ENCODE peak calls at places on chromosomes 6 and 20, in seven cellular contexts. O, G, K, R, Z, C and L are unnamed samples. For H3K27me3 and H3K4me1, the result is how much of the 10 kb centered on the place peaks cover.

GRCh38 chr6:6752129-6752528 is 163.6 kb downstream of the LY86 start:
- DNase-seq in O (no peak), G (no peak), K (no peak), R (no peak), Z (no peak), C (peak), L (no peak)

GRCh38 chr6:151806757-151807512 is 547 bp upstream of the ESR1 start:
- DNase-seq in O (no peak), G (no peak), K (peak), R (no peak), Z (no peak), C (no peak), L (peak)

GRCh38 chr6:148831531-148831930 is 84.7 kb downstream of the UST start:
- DNase-seq in O (no peak), G (no peak), K (no peak), R (no peak), Z (no peak), C (peak), L (no peak)

GRCh38 chr6:80382796-80383195 is 276.3 kb downstream of the BCKDHB start:
- DNase-seq in O (no peak), G (no peak), K (no peak), R (no peak), Z (no peak), C (peak), L (no peak)

GRCh38 chr20:16128538-16129106 is 444.6 kb downstream of the KIF16B start:
- DNase-seq in O (no peak), G (no peak), K (no peak), R (no peak), Z (no peak), C (no peak), L (no peak)

GRCh38 chr20:50533464-50533863 is 23.3 kb downstream of the PTPN1 start:
- DNase-seq in O (no peak), G (no peak), K (no peak), R (no peak), Z (no peak), C (no peak), L (no peak)

GRCh38 chr20:3494218-3494617 is 23.4 kb downstream of the ATRN start:
- DNase-seq in O (no peak), G (no peak), K (no peak), R (no peak), Z (no peak), C (no peak), L (no peak)

GRCh38 chr6:41654433-41655020 is 16.3 kb downstream of the MDFI start:
- DNase-seq in O (no peak), G (no peak), K (no peak), R (no peak), Z (no peak), C (no peak), L (no peak)

GRCh38 chr6:169864148-169865030 is 113.0 kb downstream of the ERMARD start:
- DNase-seq in O (peak), G (no peak), K (no peak), R (no peak), Z (peak), C (no peak), L (no peak)

GRCh38 chr20:49642808-49643207 is 70.9 kb downstream of the B4GALT5 start:
- DNase-seq in O (no peak), G (no peak), K (no peak), R (no peak), Z (no peak), C (no peak), L (no peak)

GRCh38 chr20:40637176-40637575 is 51.9 kb downstream of the MAFB start:
- DNase-seq in O (no peak), G (no peak), K (no peak), R (no peak), Z (no peak), C (no peak), L (no peak)

GRCh38 chr20:4898282-4898681 is 103.0 kb downstream of the SLC23A2 start:
- DNase-seq in O (peak), G (no peak), K (no peak), R (no peak), Z (peak), C (peak), L (no peak)

GRCh38 chr6:137951064-137951597 is 84.1 kb downstream of the TNFAIP3 start:
- DNase-seq in O (no peak), G (no peak), K (no peak), R (no peak), Z (no peak), C (no peak), L (no peak)

GRCh38 chr6:146851837-146852236 is 253.1 kb downstream of the ADGB start:
- DNase-seq in O (no peak), G (no peak), K (no peak), R (no peak), Z (no peak), C (peak), L (no peak)

GRCh38 chr6:87682310-87682709 is 19.7 kb downstream of the AKIRIN2 start:
- DNase-seq in O (no peak), G (no peak), K (no peak), R (no peak), Z (no peak), C (no peak), L (no peak)

GRCh38 chr6:110017306-110017705 is 39.2 kb downstream of the GPR6 start:
- DNase-seq in O (no peak), G (no peak), K (no peak), R (no peak), Z (no peak), C (no peak), L (no peak)

GRCh38 chr20:34544109-34544793 is 14.3 kb upstream of the MAP1LC3A start:
- DNase-seq in O (no peak), G (no peak), K (no peak), R (no peak), Z (no peak), C (no peak), L (no peak)

GRCh38 chr6:5537132-5537531 is 275.8 kb downstream of the FARS2 start:
- DNase-seq in O (no peak), G (no peak), K (no peak), R (peak), Z (no peak), C (no peak), L (no peak)

GRCh38 chr6:683742-684440 is 9.0 kb downstream of the EXOC2 start:
- DNase-seq in O (no peak), G (no peak), K (no peak), R (no peak), Z (no peak), C (peak), L (no peak)

GRCh38 chr6:134882426-134883038 is 67.4 kb downstream of the ALDH8A1 start:
- DNase-seq in O (peak), G (no peak), K (peak), R (no peak), Z (peak), C (peak), L (peak)

GRCh38 chr20:57892471-57892870 is 182.7 kb upstream of the PMEPA1 start:
- DNase-seq in O (no peak), G (no peak), K (no peak), R (no peak), Z (no peak), C (no peak), L (no peak)

GRCh38 chr20:57893364-57894001 is 183.7 kb upstream of the PMEPA1 start:
- DNase-seq in O (no peak), G (no peak), K (no peak), R (no peak), Z (no peak), C (no peak), L (no peak)

GRCh38 chr20:57891067-57891466 is 181.3 kb upstream of the PMEPA1 start:
- DNase-seq in O (no peak), G (no peak), K (no peak), R (no peak), Z (no peak), C (no peak), L (no peak)

GRCh38 chr20:57888591-57888990 is 178.8 kb upstream of the PMEPA1 start:
- DNase-seq in O (no peak), G (no peak), K (no peak), R (no peak), Z (no peak), C (no peak), L (no peak)

DNA sequence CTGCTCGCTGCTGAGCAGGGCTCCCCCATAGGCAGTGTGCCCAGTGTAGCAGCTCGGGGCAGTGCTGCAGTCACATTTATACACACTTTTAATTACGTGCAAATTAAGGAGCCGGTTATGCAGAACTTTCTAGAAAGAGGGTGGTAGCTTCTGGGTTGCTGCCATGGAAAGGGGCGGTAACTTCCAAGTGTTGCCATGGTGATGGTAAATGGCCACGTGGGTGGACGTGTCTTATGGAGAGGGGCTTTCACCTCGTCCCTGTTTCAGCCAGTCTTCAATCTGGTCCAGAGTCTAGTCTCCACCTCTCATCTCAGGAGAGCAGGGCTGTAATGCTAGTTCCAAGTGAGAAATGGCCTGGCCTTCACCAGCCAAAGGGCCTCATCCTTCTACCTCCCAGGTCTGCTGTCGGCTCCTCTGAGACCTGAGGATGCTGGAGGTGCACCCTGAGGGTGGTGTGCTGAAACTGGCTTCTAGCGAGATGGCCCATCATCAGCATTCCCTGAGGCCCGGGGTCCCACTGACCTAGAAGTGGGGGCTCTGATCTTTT is 180.5 kb upstream of the PMEPA1 start:
- DNase-seq in O (no peak), G (no peak), K (no peak), R (no peak), Z (no peak), C (no peak), L (no peak)
- H3K27me3 ChIP-seq in O (under half), G (under half), K (under half), R (under half), Z (under half), C (under half), L (under half)

DNA sequence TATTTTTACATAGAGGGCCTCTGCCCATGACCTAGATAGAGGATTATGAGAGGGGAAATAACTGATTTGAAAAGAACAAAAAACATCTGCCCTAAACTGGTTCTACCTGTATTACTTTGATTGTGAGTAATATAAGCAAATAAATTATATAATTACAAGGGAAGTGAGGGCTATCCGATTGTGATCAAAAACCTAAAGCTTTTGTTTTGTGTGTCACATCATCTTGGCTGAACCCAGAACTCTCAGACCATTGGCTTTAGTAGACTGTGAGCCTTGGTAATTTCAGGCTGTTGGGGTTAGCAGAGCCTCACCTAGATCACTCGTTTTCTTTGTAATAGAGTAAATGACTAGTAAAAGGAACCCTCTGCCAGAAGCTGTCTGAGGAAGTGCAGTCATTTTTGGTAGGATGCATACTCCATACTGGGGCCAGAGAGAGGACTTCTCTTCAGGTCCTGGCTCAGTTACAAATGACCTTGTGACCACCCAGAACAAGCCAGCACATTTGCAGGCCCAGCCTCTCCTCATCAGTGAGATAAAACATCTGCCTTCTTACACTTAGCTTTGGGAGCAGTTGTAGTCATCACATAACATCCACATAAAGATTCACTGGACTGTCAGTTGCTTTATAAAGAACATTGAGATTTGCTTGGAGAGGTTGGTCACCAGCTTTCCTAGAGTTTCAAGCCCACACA is 13.5 kb downstream of the STK35 start:
- DNase-seq in O (no peak), G (no peak), K (peak), R (no peak), Z (no peak), C (peak), L (no peak)
- H3K4me1 ChIP-seq in O (under half), G (under half), K (under half), R (under half), Z (half or more), C (under half), L (under half)

GRCh38 chr6:159044899-159045727 is at the start of gene TAGAP:
- DNase-seq in O (peak), G (no peak), K (peak), R (no peak), Z (peak), C (peak), L (peak)

GRCh38 chr6:159043236-159043635 is 1.6 kb downstream of the TAGAP start:
- DNase-seq in O (no peak), G (no peak), K (no peak), R (no peak), Z (no peak), C (no peak), L (no peak)

GRCh38 chr6:159042824-159043181 is 2.0 kb downstream of the TAGAP start:
- DNase-seq in O (no peak), G (no peak), K (no peak), R (no peak), Z (no peak), C (no peak), L (no peak)

GRCh38 chr6:159042003-159042823 is 2.6 kb downstream of the TAGAP start:
- DNase-seq in O (peak), G (no peak), K (peak), R (no peak), Z (peak), C (peak), L (peak)

DNA sequence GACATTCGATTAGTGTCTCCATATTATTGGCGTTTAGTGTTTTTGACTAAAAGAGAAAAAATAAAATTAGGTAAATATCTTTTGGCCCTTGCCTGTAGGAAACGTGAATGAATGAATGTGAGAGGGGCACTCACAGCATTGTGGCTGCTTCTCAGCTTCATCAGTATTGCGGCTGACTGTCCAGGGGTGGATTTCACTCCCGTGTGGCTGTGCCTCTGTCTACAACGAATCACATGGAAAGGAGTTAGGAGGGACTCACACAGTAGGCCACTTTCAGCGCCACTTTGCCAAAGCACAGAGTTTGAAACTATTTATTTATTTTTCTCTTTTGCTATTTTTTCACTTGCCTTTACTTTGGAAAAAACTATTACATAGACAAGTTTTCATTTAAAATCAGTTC is 805 bp downstream of the TAGAP start:
- DNase-seq in O (no peak), G (no peak), K (no peak), R (no peak), Z (no peak), C (no peak), L (no peak)
- TF ChIP-seq POLR2A in O (no peak), G (no peak), K (no peak), R (no peak), Z (no peak), C (no peak), L (no peak)

GRCh38 chr6:50721978-50722377 is 8.7 kb downstream of the TFAP2D start:
- DNase-seq in O (no peak), G (no peak), K (no peak), R (no peak), Z (no peak), C (no peak), L (no peak)

GRCh38 chr6:50718566-50718965 is 5.2 kb downstream of the TFAP2D start:
- DNase-seq in O (no peak), G (no peak), K (no peak), R (no peak), Z (no peak), C (no peak), L (no peak)

GRCh38 chr6:50724381-50725124 is 11.2 kb downstream of the TFAP2D start:
- DNase-seq in O (no peak), G (no peak), K (no peak), R (peak), Z (no peak), C (no peak), L (no peak)

GRCh38 chr6:50720623-50721022 is 7.3 kb downstream of the TFAP2D start:
- DNase-seq in O (no peak), G (no peak), K (no peak), R (no peak), Z (no peak), C (no peak), L (no peak)

DNA sequence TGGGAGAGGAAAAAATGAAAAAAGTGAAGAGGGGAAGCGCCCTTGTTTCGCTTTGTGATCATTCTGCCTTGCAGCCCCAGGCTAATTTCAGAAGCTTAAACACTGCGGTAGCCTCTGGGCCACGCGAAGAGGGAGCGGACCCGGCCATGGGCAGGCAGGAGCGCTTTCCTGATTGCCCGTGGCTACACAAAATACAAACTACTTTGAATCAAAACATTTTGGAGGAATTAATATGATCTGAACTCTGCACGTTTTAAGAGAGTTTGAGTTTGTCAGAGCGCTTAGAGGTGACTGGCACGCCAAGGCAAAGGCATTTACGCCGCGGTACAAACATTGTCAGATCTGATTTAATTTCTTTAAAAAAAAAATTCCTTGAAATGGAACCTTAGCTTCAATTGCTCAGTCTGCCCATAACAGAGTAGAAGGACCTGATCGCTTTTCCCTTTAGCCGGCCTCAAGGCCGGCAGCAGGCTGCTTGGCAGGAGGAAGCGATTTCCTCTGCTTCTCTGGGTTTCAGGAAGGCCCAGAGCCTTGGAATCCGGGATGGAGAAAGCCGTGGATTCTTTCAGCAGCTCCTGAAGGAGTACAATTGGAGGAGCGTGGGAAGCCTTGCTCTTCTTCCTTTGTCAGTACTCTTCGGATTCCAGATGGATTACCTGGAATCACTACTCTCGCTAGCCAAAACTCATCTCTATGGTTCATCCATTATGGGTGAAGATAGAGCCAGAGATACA is 9.7 kb downstream of the TFAP2D start:
- DNase-seq in O (no peak), G (no peak), K (no peak), R (peak), Z (no peak), C (no peak), L (no peak)
- H3K27me3 ChIP-seq in O (under half), G (under half), K (under half), R (under half), Z (under half), C (under half), L (under half)

GRCh38 chr20:62900052-62900691 is 26.1 kb downstream of the DIDO1 start:
- DNase-seq in O (peak), G (no peak), K (peak), R (peak), Z (peak), C (peak), L (peak)
- H3K4me1 ChIP-seq in O (under half), G (under half), K (under half), R (under half), Z (under half), C (under half), L (under half)

DNA sequence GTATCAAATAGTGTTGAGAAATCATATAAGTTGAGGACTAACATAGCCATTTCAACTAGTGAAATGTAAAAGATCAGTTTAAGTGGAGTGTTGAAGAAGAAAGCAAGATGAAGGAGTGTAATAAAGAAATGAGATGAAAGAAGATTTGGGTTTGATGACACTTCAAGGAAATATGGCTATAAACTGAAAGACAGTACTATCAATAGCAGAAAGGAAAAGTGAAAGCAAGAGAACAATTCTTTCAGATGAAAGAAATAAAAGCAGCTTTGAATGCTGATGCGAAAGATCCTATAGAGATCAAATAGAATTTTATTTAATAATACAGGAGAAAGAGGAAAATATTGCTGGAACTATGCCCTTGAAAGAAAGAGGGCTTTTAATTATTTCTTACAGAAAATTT is 92.8 kb upstream of the PRSS16 start:
- DNase-seq in O (no peak), G (no peak), K (no peak), R (no peak), Z (no peak), C (no peak), L (no peak)
- TF ChIP-seq POLR2A in O (no peak), G (no peak), K (no peak), R (no peak), Z (no peak), C (no peak), L (no peak)

GRCh38 chr6:10419749-10420545 is 5.1 kb upstream of the TFAP2A start:
- DNase-seq in O (no peak), G (no peak), K (no peak), R (peak), Z (no peak), C (no peak), L (no peak)

GRCh38 chr6:10418862-10419748 is 4.2 kb upstream of the TFAP2A start:
- DNase-seq in O (no peak), G (no peak), K (no peak), R (peak), Z (no peak), C (peak), L (no peak)

GRCh38 chr6:10421508-10422281 is 6.8 kb upstream of the TFAP2A start:
- DNase-seq in O (no peak), G (no peak), K (no peak), R (peak), Z (no peak), C (no peak), L (no peak)

GRCh38 chr6:10422282-10423034 is 7.6 kb upstream of the TFAP2A start:
- DNase-seq in O (no peak), G (no peak), K (no peak), R (no peak), Z (no peak), C (no peak), L (no peak)

GRCh38 chr6:10420546-10421507 is 6.0 kb upstream of the TFAP2A start:
- DNase-seq in O (no peak), G (no peak), K (no peak), R (peak), Z (no peak), C (no peak), L (no peak)
- H3K27me3 ChIP-seq in O (half or more), G (under half), K (under half), R (half or more), Z (half or more), C (half or more), L (half or more)

GRCh38 chr6:42781811-42782688 is at the start of gene BICRAL:
- DNase-seq in O (peak), G (no peak), K (peak), R (peak), Z (peak), C (peak), L (peak)
- H3K4me1 ChIP-seq in O (under half), G (under half), K (under half), R (under half), Z (under half), C (under half), L (under half)